ENCODE peak calls at places on chromosomes 1 and 21, in four cellular contexts. G is fibroblast of lung, W is AG10803, I is GM12864. C is an unnamed sample.

GRCh38 chr1:17922833-17923232 is 167.7 kb downstream of the ACTL8 start:
- DNase-seq in W (peak; percentile 30), G (peak; percentile 11), I (no peak), C (peak; percentile 75)

GRCh38 chr1:157963713-157964112 is 29.7 kb upstream of the KIRREL1 start:
- DNase-seq in W (peak; percentile 54), G (peak; percentile 40), I (no peak), C (peak; percentile 83)

GRCh38 chr21:37210799-37211198 is 56.3 kb downstream of the VPS26C start:
- DNase-seq in G (no peak), W (no peak), I (no peak), C (no peak)

GRCh38 chr21:33444499-33444898 is 35.3 kb downstream of the TMEM50B start:
- DNase-seq in W (no peak), I (no peak), G (no peak), C (no peak)

GRCh38 chr1:85397490-85398044 is 67.4 kb downstream of the DDAH1 start:
- DNase-seq in I (no peak), G (no peak), W (no peak), C (peak; percentile 16)

GRCh38 chr1:145994391-145995120 is 1.8 kb downstream of the TXNIP start:
- DNase-seq in I (no peak), G (no peak), W (no peak), C (no peak)

GRCh38 chr1:196380311-196380710 is 227.9 kb downstream of the KCNT2 start:
- DNase-seq in I (no peak), W (no peak), G (no peak), C (no peak)

GRCh38 chr1:41710980-41711379 is 207.7 kb downstream of the HIVEP3 start:
- DNase-seq in G (no peak), I (no peak), W (no peak), C (no peak)

GRCh38 chr1:30888391-30888790 is 20.2 kb downstream of the SDC3 start:
- DNase-seq in W (peak; percentile 99), I (no peak), G (peak; percentile 98), C (no peak)

GRCh38 chr1:202967684-202968281 is 726 bp upstream of the CYB5R1 start:
- DNase-seq in W (no peak), G (no peak), I (peak; percentile 27), C (no peak)

GRCh38 chr1:214003233-214003632 is 15.5 kb downstream of the PROX1 start:
- DNase-seq in I (no peak), G (no peak), W (no peak), C (peak; percentile 72)

GRCh38 chr21:29166853-29167252 is 36.4 kb downstream of the MAP3K7CL start:
- DNase-seq in G (no peak), W (no peak), I (no peak), C (no peak)

GRCh38 chr1:9078035-9078948 is 8.9 kb upstream of the SLC2A5 start:
- DNase-seq in W (peak; percentile 47), G (peak; percentile 94), I (peak; percentile 92), C (no peak)

GRCh38 chr1:109395602-109396512 is 1.9 kb downstream of the SORT1 start:
- DNase-seq in W (peak; percentile 78), G (peak; percentile 79), I (no peak), C (no peak)

GRCh38 chr21:33244082-33244780 is 14.5 kb downstream of the IFNAR2 start:
- DNase-seq in W (no peak), G (peak; percentile 79), I (no peak), C (no peak)

GRCh38 chr1:206581571-206581981 is 30.7 kb downstream of the EIF2D start:
- DNase-seq in I (no peak), G (no peak), W (no peak), C (no peak)

GRCh38 chr1:50208296-50208695 is 99.6 kb downstream of the ELAVL4 start:
- DNase-seq in I (no peak), W (no peak), G (no peak), C (peak; percentile 48)

GRCh38 chr1:31923905-31924304 is 14.3 kb downstream of the PTP4A2 start:
- DNase-seq in W (no peak), I (no peak), G (no peak), C (no peak)
- H3K4me3 ChIP-seq in W (no peak overlapping the region), I (no peak overlapping the region), G (no peak overlapping the region), C (no peak overlapping the region)

GRCh38 chr1:183070923-183071618 is 47.9 kb downstream of the LAMC1 start:
- DNase-seq in I (peak; percentile 91), G (peak; percentile 98), W (peak; percentile 98), C (no peak)
- H3K4me3 ChIP-seq in I (no peak overlapping the region), G (no peak overlapping the region), W (no peak overlapping the region), C (no peak overlapping the region)

DNA sequence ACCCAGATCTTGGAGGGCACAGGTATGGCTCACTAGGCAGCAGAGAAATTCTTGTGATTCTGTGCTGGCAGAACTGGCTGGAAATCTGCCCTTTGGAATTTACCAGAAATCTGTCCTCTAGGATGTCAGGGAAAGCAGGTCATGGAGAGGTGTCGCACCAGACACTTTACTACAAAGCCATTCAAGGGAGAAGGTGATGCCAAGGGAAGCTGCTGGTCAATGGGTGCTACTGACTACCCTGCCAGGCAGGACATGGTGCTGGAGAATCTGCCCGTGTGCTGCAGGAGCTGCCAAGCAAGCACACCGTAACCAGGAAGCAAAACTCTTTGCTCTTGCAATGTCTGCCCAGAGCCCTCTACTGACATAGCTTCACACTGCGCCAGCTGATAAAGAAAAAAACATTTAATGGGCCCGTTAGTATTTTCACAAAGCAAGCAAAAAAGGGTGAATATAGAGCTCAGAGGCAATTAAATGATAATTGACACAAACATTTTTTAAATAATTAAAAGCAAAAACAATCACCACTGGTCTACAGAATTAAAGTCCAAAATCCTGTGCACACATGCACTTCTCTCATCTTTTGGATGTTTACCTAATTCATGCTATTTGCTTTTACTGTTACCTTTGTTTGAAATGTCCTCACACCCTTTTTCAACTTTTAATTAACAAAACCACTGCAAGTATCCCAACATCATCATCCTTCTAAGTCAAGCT is 7.2 kb upstream of the FBXO28 start:
- DNase-seq in W (peak; percentile 45), I (no peak), G (peak; percentile 35), C (peak; percentile 26)
- H3K4me3 ChIP-seq in W (no peak overlapping the region), I (no peak overlapping the region), G (no peak overlapping the region), C (no peak overlapping the region)

DNA sequence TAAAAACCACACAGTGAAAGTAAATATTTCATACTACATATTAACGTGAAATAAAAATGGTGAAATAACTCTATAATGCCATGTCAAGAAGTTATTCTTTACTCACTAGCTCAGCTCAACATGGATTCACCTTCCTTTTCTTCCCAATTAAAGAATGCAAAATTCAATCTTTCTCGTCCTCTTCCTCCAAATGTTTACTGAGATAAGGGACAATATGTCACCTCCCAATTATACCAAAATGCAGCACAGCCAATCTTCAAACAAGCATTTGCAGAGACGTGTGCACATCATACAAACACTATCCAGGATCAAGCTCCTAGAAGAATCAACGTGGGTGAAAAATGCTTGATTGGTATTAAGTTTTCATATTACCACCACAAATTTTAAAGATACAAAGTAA is 7.3 kb downstream of the PTP4A2 start:
- DNase-seq in W (no peak), I (no peak), G (no peak), C (no peak)
- H3K4me3 ChIP-seq in W (no peak overlapping the region), I (peak overlapping the region; percentile 32), G (peak overlapping the region; percentile 5), C (no peak overlapping the region)

GRCh38 chr1:201304126-201304525 is 20.8 kb downstream of the PKP1 start:
- DNase-seq in W (no peak), G (no peak), I (no peak), C (no peak)
- H3K4me3 ChIP-seq in W (no peak overlapping the region), G (no peak overlapping the region), I (no peak overlapping the region), C (no peak overlapping the region)

GRCh38 chr1:110433213-110433612 is 17.7 kb upstream of the PROK1 start:
- DNase-seq in G (no peak), I (no peak), W (no peak), C (no peak)

GRCh38 chr1:110428961-110429360 is 21.5 kb upstream of the LAMTOR5 start:
- DNase-seq in G (no peak), W (no peak), I (no peak), C (no peak)

GRCh38 chr1:110433803-110434202 is 17.1 kb upstream of the PROK1 start:
- DNase-seq in G (peak; percentile 28), W (peak; percentile 9), I (no peak), C (peak; percentile 75)

GRCh38 chr1:110430366-110430765 is 20.6 kb upstream of the PROK1 start:
- DNase-seq in W (no peak), G (no peak), I (no peak), C (no peak)

DNA sequence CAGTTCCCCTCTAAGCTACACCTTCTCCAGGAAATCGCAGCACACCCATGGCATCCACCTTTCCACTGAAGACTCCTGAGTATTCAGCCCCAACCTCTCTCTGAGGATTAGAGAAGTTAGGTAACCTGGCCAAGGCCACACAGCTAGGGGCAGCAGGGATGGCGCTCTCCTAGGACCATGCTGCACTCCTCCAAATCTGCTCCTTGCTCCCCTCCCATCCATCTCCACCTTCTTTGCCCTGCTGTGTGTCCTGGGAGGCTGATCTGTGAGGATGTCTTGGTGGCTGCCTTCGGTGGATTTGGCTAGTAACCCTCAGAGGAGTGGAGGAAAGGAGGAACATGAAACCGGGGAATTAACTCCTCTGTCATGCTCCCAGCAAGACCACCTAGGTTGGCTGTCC is 20.0 kb upstream of the PROK1 start:
- DNase-seq in W (no peak), I (no peak), G (no peak), C (no peak)
- H3K4me3 ChIP-seq in W (no peak overlapping the region), I (no peak overlapping the region), G (no peak overlapping the region), C (no peak overlapping the region)

GRCh38 chr1:10968411-10968826 is 44.0 kb upstream of the TARDBP start:
- DNase-seq in G (peak; percentile 8), I (peak; percentile 62), W (no peak), C (no peak)
- H3K4me3 ChIP-seq in G (peak overlapping the region; percentile 64), I (peak overlapping the region; percentile 39), W (peak overlapping the region; percentile 34), C (no peak overlapping the region)

GRCh38 chr1:234955107-234955731 is 173.4 kb downstream of the TOMM20 start:
- DNase-seq in W (peak; percentile 44), I (no peak), G (peak; percentile 66), C (peak; percentile 75)
- H3K4me3 ChIP-seq in W (no peak overlapping the region), I (no peak overlapping the region), G (no peak overlapping the region), C (no peak overlapping the region)

GRCh38 chr1:54885863-54886723 is 902 bp downstream of the DHCR24 start:
- DNase-seq in I (no peak), W (no peak), G (peak; percentile 67), C (peak; percentile 54)

GRCh38 chr1:54886724-54887664 is at the start of gene DHCR24:
- DNase-seq in G (peak; percentile 81), W (peak; percentile 75), I (peak; percentile 33), C (peak; percentile 88)

GRCh38 chr1:54888080-54888733 is 1.2 kb upstream of the DHCR24 start:
- DNase-seq in G (no peak), I (no peak), W (no peak), C (no peak)

GRCh38 chr1:54889132-54889725 is 2.2 kb upstream of the DHCR24 start:
- DNase-seq in G (no peak), I (no peak), W (no peak), C (no peak)

GRCh38 chr1:54887665-54888071 is 673 bp upstream of the DHCR24 start:
- DNase-seq in I (no peak), W (peak; percentile 49), G (no peak), C (no peak)
- H3K4me3 ChIP-seq in I (peak overlapping the region; percentile 79), W (peak overlapping the region; percentile 90), G (peak overlapping the region; percentile 70), C (peak overlapping the region; percentile 77)

GRCh38 chr1:1986451-1987141 is 17.0 kb downstream of the CFAP74 start:
- DNase-seq in G (no peak), W (no peak), I (no peak), C (no peak)
- H3K4me3 ChIP-seq in G (no peak overlapping the region), W (no peak overlapping the region), I (no peak overlapping the region), C (no peak overlapping the region)

C was measured in WERI-Rb-1.